ENCODE peak calls at places on chromosomes 1 and 21, in ten cellular contexts. X, W, R, D, H, I, N, L, Z and S are unnamed samples.

GRCh38 chr1:214902636-214903320 is 179.8 kb upstream of the KCNK2 start:
- DNase-seq in H (peak; percentile 66), L (no peak), W (no peak), X (no peak), R (no peak), I (no peak), N (peak; percentile 82), D (peak; percentile 7), Z (no peak), S (no peak)

GRCh38 chr1:7940745-7941436 is at the start of gene TNFRSF9:
- DNase-seq in H (peak; percentile 61), R (no peak), I (no peak), N (peak; percentile 54), X (no peak), W (no peak), L (peak; percentile 60), Z (no peak), D (no peak), S (peak; percentile 61)

GRCh38 chr1:174700775-174701174 is 253.0 kb downstream of the GPR52 start:
- DNase-seq in X (peak; percentile 33), Z (no peak), H (no peak), R (no peak), I (no peak), D (no peak), L (no peak), W (no peak), N (no peak), S (no peak)

GRCh38 chr1:115671176-115672062 is 29.6 kb downstream of the VANGL1 start:
- DNase-seq in D (no peak), Z (no peak), I (no peak), W (no peak), N (peak; percentile 69), R (no peak), H (peak; percentile 72), X (no peak), L (no peak), S (no peak)

GRCh38 chr1:55684131-55684650 is 469.0 kb upstream of the USP24 start:
- DNase-seq in I (no peak), H (no peak), Z (no peak), D (no peak), L (no peak), X (no peak), R (no peak), W (no peak), N (no peak), S (no peak)

GRCh38 chr21:25885880-25886279 is 151.1 kb downstream of the GABPA start:
- DNase-seq in Z (no peak), D (no peak), H (no peak), N (no peak), W (no peak), I (no peak), X (no peak), L (no peak), R (no peak), S (no peak)

GRCh38 chr1:227890451-227891222 is 57.1 kb downstream of the WNT9A start:
- DNase-seq in R (no peak), I (no peak), W (peak; percentile 63), N (no peak), X (no peak), Z (no peak), L (no peak), D (no peak), H (no peak), S (peak; percentile 19)

GRCh38 chr21:32120231-32120630 is 158.6 kb downstream of the MIS18A start:
- DNase-seq in W (no peak), H (no peak), L (no peak), X (no peak), N (no peak), I (no peak), D (no peak), R (no peak), Z (no peak), S (no peak)

GRCh38 chr1:22376546-22376945 is 75.1 kb upstream of the ZBTB40 start:
- DNase-seq in R (no peak), L (no peak), W (no peak), Z (no peak), H (no peak), X (no peak), I (no peak), N (no peak), D (no peak), S (no peak)

GRCh38 chr1:22376976-22377375 is 74.7 kb upstream of the ZBTB40 start:
- DNase-seq in I (no peak), L (no peak), N (no peak), D (no peak), X (no peak), W (no peak), Z (no peak), R (no peak), H (no peak), S (no peak)

GRCh38 chr1:22383526-22384291 is 67.9 kb upstream of the ZBTB40 start:
- DNase-seq in N (no peak), Z (no peak), D (no peak), H (no peak), I (peak; percentile 70), W (no peak), X (no peak), R (no peak), L (no peak), S (no peak)

GRCh38 chr1:22379566-22379965 is 72.1 kb upstream of the ZBTB40 start:
- DNase-seq in R (no peak), I (no peak), D (no peak), Z (no peak), H (no peak), L (no peak), N (no peak), X (peak; percentile 54), W (no peak), S (no peak)

DNA sequence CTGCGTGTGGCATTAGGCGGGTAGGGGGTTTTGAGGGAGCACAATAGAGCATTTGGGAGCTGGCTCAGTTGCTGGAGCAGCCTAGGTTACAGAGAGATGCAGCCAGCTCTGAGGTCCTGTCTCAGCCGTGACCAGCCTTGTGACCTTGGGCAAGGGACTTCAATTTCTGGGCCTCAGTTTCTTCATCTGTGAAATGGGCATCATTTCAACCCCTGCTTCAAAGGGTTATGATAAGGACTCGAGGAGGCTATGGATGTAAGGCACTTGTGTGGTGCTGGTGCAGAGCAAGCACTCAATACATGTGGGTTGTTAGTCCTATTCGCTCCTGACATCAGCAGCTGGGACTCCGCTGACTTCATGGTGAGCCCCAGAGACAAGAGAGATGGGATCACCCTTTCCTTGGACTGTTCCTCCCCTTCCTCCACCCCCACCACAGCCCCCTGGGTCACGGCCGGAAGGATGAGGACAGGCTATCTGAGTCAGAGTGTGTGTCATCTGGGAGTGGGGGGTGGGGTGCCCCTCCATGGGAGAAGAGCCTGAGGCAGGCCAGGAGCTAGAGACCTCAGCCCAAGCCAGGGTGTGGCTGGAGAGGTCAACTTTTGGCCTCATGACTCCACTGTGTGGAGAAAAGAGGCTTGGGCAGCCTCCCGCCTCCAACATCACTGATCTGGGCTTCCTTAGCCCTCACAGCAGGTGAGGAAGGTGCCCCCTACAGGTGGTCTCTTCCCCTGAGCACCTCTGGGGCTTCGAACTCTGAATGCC is 71.4 kb upstream of the ZBTB40 start:
- DNase-seq in L (no peak), Z (no peak), X (no peak), N (no peak), R (no peak), W (no peak), H (no peak), D (no peak), I (no peak), S (no peak)
- H3K27me3 ChIP-seq in L (no peaks in the 10 kb centered on the region), Z (peaks cover 5% of the 10 kb centered on the region), X (peaks cover 1% of the 10 kb centered on the region), N (peaks cover 58% of the 10 kb centered on the region), R (no peaks in the 10 kb centered on the region), W (peaks cover 8% of the 10 kb centered on the region), H (peaks cover 19% of the 10 kb centered on the region), D (peaks cover 2% of the 10 kb centered on the region), I (no peaks in the 10 kb centered on the region), S (peaks cover 35% of the 10 kb centered on the region)

GRCh38 chr1:16152521-16153087 is 3.3 kb downstream of the EPHA2 start:
- DNase-seq in H (peak; percentile 52), N (peak; percentile 44), D (no peak), I (no peak), R (no peak), W (no peak), L (no peak), X (no peak), Z (no peak), S (no peak)
- H3K4me3 ChIP-seq in H (peak overlapping the region; percentile 91), N (peak overlapping the region; percentile 3), D (peak overlapping the region; percentile 79), I (no peak overlapping the region), R (peak overlapping the region; percentile 93), W (peak overlapping the region; percentile 6), L (no peak overlapping the region), X (no peak overlapping the region), Z (peak overlapping the region; percentile 88), S (peak overlapping the region; percentile 84)

GRCh38 chr1:205423248-205423647 is 1.4 kb upstream of the LEMD1 start:
- DNase-seq in L (no peak), R (no peak), D (no peak), N (no peak), H (no peak), X (no peak), I (no peak), W (no peak), Z (no peak), S (no peak)

GRCh38 chr1:205420938-205421337 is 918 bp downstream of the LEMD1 start:
- DNase-seq in I (no peak), H (no peak), X (no peak), W (no peak), N (no peak), L (no peak), R (no peak), D (no peak), Z (no peak), S (no peak)

GRCh38 chr1:205421728-205422127 is at the start of gene LEMD1:
- DNase-seq in I (no peak), N (no peak), X (no peak), Z (no peak), L (no peak), W (no peak), D (no peak), R (no peak), H (peak; percentile 16), S (no peak)

GRCh38 chr1:205424881-205425635 is 3.2 kb upstream of the LEMD1 start:
- DNase-seq in H (no peak), Z (no peak), N (no peak), I (no peak), D (no peak), W (no peak), L (no peak), R (no peak), X (no peak), S (no peak)

GRCh38 chr1:205423814-205424399 is 2.1 kb upstream of the LEMD1 start:
- DNase-seq in L (no peak), H (no peak), W (no peak), Z (no peak), N (no peak), X (no peak), R (no peak), I (no peak), D (no peak), S (no peak)
- H3K27me3 ChIP-seq in L (no peaks in the 10 kb centered on the region), H (peaks cover 55% of the 10 kb centered on the region), W (peaks cover 5% of the 10 kb centered on the region), Z (peaks cover 68% of the 10 kb centered on the region), N (peaks cover 56% of the 10 kb centered on the region), X (peaks cover 24% of the 10 kb centered on the region), R (no peaks in the 10 kb centered on the region), I (no peaks in the 10 kb centered on the region), D (peaks cover 26% of the 10 kb centered on the region), S (peaks cover 26% of the 10 kb centered on the region)

GRCh38 chr1:159185121-159185520 is 13.7 kb downstream of the CADM3 start:
- DNase-seq in D (no peak), X (no peak), L (no peak), H (no peak), N (no peak), I (no peak), W (no peak), Z (no peak), R (no peak), S (no peak)

GRCh38 chr1:159184201-159184600 is 12.8 kb downstream of the CADM3 start:
- DNase-seq in R (no peak), N (no peak), L (no peak), W (no peak), X (no peak), I (no peak), H (no peak), D (no peak), Z (no peak), S (no peak)

GRCh38 chr1:159190441-159190840 is 14.2 kb upstream of the ACKR1 start:
- DNase-seq in I (no peak), N (no peak), W (no peak), D (no peak), H (no peak), Z (no peak), X (no peak), R (no peak), L (no peak), S (no peak)

GRCh38 chr1:159187647-159188374 is 16.4 kb downstream of the CADM3 start:
- DNase-seq in Z (no peak), D (no peak), R (no peak), I (no peak), X (no peak), L (no peak), N (no peak), H (no peak), W (no peak), S (no peak)

GRCh38 chr1:159188375-159188788 is 16.3 kb upstream of the ACKR1 start:
- DNase-seq in R (peak; percentile 51), L (no peak), X (no peak), D (no peak), W (peak; percentile 86), I (peak; percentile 88), N (peak; percentile 22), H (peak; percentile 3), Z (no peak), S (peak; percentile 69)
- H3K4me3 ChIP-seq in R (peak overlapping the region; percentile 28), L (no peak overlapping the region), X (no peak overlapping the region), D (no peak overlapping the region), W (peak overlapping the region; percentile 35), I (no peak overlapping the region), N (no peak overlapping the region), H (no peak overlapping the region), Z (no peak overlapping the region), S (peak overlapping the region; percentile 17)